ENCODE peak calls at places on chromosomes 13 and 19, in five cellular contexts. E is cardiac muscle cell, F is tibial nerve, R is foreskin keratinocyte, D is left ventricle myocardium inferior. W is an unnamed sample.

GRCh38 chr19:17406039-17406886 is 833 bp upstream of the BST2 start:
- DNase-seq in E (no peak), F (no peak), R (no peak), D (no peak), W (no peak)

GRCh38 chr19:15299568-15300409 is 32.5 kb downstream of the BRD4 start:
- DNase-seq in E (no peak), F (no peak), R (no peak), D (no peak), W (no peak)

GRCh38 chr19:38028913-38029565 is 122.0 kb downstream of the SIPA1L3 start:
- DNase-seq in E (no peak), F (no peak), R (no peak), D (no peak), W (no peak)

GRCh38 chr19:48271531-48272151 is 1.8 kb downstream of the ZNF114 start:
- DNase-seq in E (peak), F (no peak), R (no peak), D (peak), W (peak)

GRCh38 chr13:35764359-35765015 is 288.0 kb upstream of the MAB21L1 start:
- DNase-seq in E (no peak), F (no peak), R (no peak), D (no peak), W (no peak)

GRCh38 chr19:22784051-22784450 is at the start of gene ZNF99:
- DNase-seq in E (no peak), F (peak), R (no peak), D (peak), W (no peak)

GRCh38 chr19:54188224-54188871 is 1.0 kb downstream of the MBOAT7 start:
- DNase-seq in E (no peak), F (no peak), R (no peak), D (no peak), W (no peak)

GRCh38 chr13:113001251-113002140 is 32.5 kb downstream of the MCF2L start:
- DNase-seq in E (peak), F (no peak), R (no peak), D (no peak), W (no peak)

GRCh38 chr13:113836917-113837553 is 26.8 kb downstream of the GAS6 start:
- DNase-seq in E (peak), F (peak), R (peak), D (peak), W (peak)

GRCh38 chr19:2330632-2331284 is 2.3 kb downstream of the SPPL2B start:
- DNase-seq in E (no peak), F (no peak), R (no peak), D (no peak), W (no peak)

GRCh38 chr13:101209206-101209893 is 207.0 kb downstream of the NALCN start:
- DNase-seq in E (no peak), F (no peak), R (peak), D (no peak), W (peak)

GRCh38 chr13:23679214-23679613 is 109.0 kb downstream of the TNFRSF19 start:
- DNase-seq in E (no peak), F (no peak), R (peak), D (no peak), W (peak)

GRCh38 chr13:42821437-42821836 is 40.1 kb downstream of the FAM216B start:
- DNase-seq in E (no peak), F (no peak), R (no peak), D (no peak), W (no peak)

GRCh38 chr19:29404951-29405727 is 120.7 kb upstream of the VSTM2B start:
- DNase-seq in E (peak), F (no peak), R (no peak), D (no peak), W (peak)

GRCh38 chr13:29756506-29756905 is 93.9 kb downstream of the UBL3 start:
- DNase-seq in E (no peak), F (no peak), R (no peak), D (no peak), W (no peak)

GRCh38 chr13:42832341-42833153 is 51.2 kb downstream of the FAM216B start:
- DNase-seq in E (no peak), F (no peak), R (no peak), D (no peak), W (no peak)

GRCh38 chr19:23385404-23385803 is 9.9 kb downstream of the ZNF91 start:
- DNase-seq in E (no peak), F (no peak), R (no peak), D (no peak), W (no peak)

GRCh38 chr19:50728084-50728737 is 5.0 kb downstream of the CLEC11A start:
- DNase-seq in E (peak), F (peak), R (no peak), D (peak), W (peak)

GRCh38 chr19:57978586-57979289 is 4.4 kb upstream of the C19orf18 start:
- DNase-seq in E (no peak), F (no peak), R (no peak), D (no peak), W (no peak)

GRCh38 chr19:55586976-55587668 is 6.5 kb upstream of the ZNF579 start:
- DNase-seq in E (peak), F (peak), R (peak), D (peak), W (peak)

GRCh38 chr13:29497137-29497654 is 98.3 kb downstream of the SLC7A1 start:
- DNase-seq in E (peak), F (peak), R (no peak), D (peak), W (no peak)

GRCh38 chr19:51123381-51124186 is 1.1 kb upstream of the SIGLEC9 start:
- DNase-seq in E (no peak), F (no peak), R (no peak), D (peak), W (no peak)

GRCh38 chr13:95509521-95510315 is 42.8 kb upstream of the CLDN10 start:
- DNase-seq in E (no peak), F (no peak), R (peak), D (no peak), W (peak)

GRCh38 chr13:34867590-34867989 is 74.5 kb upstream of the NBEA start:
- DNase-seq in E (no peak), F (no peak), R (no peak), D (no peak), W (no peak)

GRCh38 chr13:31639443-31640163 is 99.7 kb upstream of the RXFP2 start:
- DNase-seq in E (no peak), F (no peak), R (no peak), D (no peak), W (no peak)

GRCh38 chr19:23787106-23787505 is 28.4 kb upstream of the ZNF681 start:
- DNase-seq in E (no peak), F (no peak), R (no peak), D (no peak), W (no peak)

GRCh38 chr19:7636691-7637373 is at the start of gene STXBP2:
- DNase-seq in E (peak), F (no peak), R (peak), D (peak), W (peak)

GRCh38 chr19:49552749-49553148 is 24.9 kb downstream of the RCN3 start:
- DNase-seq in E (no peak), F (no peak), R (no peak), D (no peak), W (no peak)

GRCh38 chr19:14003279-14004051 is 2.7 kb downstream of the RFX1 start:
- DNase-seq in E (no peak), F (no peak), R (no peak), D (peak), W (no peak)

GRCh38 chr19:40561947-40562346 is 14.7 kb upstream of the SHKBP1 start:
- DNase-seq in E (no peak), F (no peak), R (no peak), D (no peak), W (no peak)

GRCh38 chr13:97226788-97227627 is 4.9 kb downstream of the MBNL2 start:
- DNase-seq in E (no peak), F (no peak), R (no peak), D (no peak), W (no peak)

GRCh38 chr19:43798546-43799409 is 3.5 kb downstream of the LYPD5 start:
- DNase-seq in E (peak), F (no peak), R (no peak), D (no peak), W (peak)

GRCh38 chr13:44142911-44143665 is 230.5 kb upstream of the SERP2 start:
- DNase-seq in E (no peak), F (no peak), R (peak), D (no peak), W (peak)

GRCh38 chr13:48730971-48731658 is 77.4 kb downstream of the CYSLTR2 start:
- DNase-seq in E (no peak), F (no peak), R (peak), D (no peak), W (peak)

GRCh38 chr13:101785858-101786257 is 333.4 kb downstream of the ITGBL1 start:
- DNase-seq in E (peak), F (no peak), R (no peak), D (peak), W (peak)

DNA sequence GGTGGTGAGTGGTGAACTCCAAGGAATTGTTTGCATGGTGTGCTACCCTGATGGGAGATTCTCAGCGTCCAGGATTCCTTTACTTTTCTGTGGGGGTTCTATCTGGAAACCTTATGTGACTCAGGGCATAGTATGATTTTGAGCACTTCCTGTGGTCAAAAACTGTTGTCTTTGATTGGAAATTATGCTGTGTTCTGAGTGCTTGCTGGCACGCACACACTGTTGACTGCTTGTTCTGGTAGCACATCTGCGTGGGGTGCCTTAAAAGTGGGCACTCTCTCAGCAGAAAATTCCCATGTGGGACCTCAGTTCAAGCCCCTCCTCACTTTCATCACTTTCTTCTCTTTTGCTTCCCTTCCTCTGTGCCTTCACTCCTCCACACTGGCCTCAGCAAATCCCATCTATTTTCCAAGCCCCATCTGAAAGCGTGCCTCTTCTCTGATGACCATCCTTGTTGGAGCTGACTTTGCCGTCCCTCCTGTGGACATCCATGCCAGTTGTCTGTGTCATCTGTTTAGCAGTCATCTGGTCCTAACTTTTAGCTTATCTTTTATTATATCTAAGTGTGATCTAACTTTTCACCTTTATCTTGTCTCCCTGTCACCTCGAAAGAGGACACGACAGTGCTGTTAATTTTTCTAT is 56.4 kb upstream of the NPAS1 start:
- DNase-seq in E (no peak), F (no peak), R (no peak), D (no peak), W (no peak)
- TF ChIP-seq CTCF in E (no peak), F (no peak), R (no peak), D (no peak), W (no peak)

DNA sequence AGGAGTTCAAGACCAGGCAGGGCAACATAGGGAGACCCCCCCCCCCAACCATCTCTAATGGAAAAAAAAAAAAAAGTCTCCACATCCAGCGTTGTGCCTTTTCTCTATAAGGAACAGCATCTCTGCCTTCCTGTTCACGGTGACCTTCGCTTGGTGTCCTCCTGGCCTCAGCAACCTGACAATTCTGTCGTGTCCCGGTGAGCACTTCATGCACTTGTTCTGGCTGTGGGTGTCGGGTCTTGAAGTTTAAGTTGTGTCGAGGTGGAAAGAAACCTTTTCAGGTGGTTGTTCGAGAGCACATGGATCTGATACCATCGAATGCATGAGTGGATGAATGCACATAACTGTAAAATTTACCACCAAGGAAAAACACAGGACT is 594 bp downstream of the ZNF559 start:
- DNase-seq in E (no peak), F (no peak), R (no peak), D (no peak), W (peak)
- H3K27ac ChIP-seq in E (peak), F (peak), R (no peak), D (peak), W (peak)

DNA sequence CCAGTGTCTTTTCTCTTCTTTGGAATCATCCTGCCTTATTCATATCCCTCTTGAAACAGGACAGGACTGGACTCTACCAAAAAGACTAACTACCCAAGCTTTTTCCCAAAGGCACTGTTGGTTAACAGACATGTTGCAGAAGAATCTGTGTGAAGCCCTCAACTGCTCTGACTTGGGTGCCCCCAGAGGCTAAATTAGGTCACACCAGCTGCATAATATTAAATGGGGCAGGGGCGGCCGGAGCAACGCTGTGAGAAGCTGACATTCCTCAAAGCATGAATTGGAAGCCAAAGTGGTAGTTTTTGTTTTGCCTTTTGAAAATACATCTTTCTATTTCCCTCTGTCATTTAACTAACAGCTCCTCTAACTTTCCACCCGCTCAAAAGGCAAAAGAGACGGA is 185.9 kb downstream of the LHFPL6 start:
- DNase-seq in E (peak), F (no peak), R (no peak), D (no peak), W (no peak)
- TF ChIP-seq CTCF in E (peak), F (peak), R (peak), D (peak), W (no peak)

DNA sequence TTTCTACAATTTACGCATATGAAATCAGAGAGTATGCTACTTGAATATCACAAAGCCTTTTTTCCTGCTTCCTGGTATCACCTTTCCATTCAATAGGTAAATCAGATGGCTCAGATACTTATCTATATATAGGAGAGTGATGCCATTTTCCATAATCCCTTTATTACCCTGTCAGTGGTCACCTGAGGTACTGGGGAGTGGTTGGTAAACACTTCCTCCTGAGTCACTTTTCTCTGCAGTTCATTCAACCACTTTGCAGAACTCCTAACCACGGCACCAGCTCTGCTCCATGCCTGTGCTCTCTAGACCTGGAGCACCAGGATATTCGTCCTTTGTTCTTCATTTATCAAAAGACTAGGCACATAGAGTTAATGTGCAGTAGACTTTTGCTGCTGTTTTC is 748.5 kb upstream of the KLHL1 start:
- DNase-seq in E (no peak), F (no peak), R (no peak), D (no peak), W (no peak)
- H3K27ac ChIP-seq in E (no peak), F (no peak), R (no peak), D (no peak), W (no peak)